ENCODE peak calls at places on chromosomes 4 and X, in nine cellular contexts. J is uterus; Z is breast epithelium; A is tibial artery; L is body of pancreas; Y is GM23248; H is CD8-positive, alpha-beta T cell; N is psoas muscle; B is aorta. E is an unnamed sample. For H3K4me1 and H3K9me3, the result is how much of the 10 kb centered on the place peaks cover.

GRCh38 chrX:18348047-18348446 is 6.4 kb downstream of the SCML2 start:
- DNase-seq in J (no peak), Z (no peak), A (no peak), L (no peak), Y (no peak), H (no peak), N (no peak), B (no peak), E (no peak)

GRCh38 chrX:153537526-153538295 is 20.3 kb downstream of the ATP2B3 start:
- DNase-seq in J (no peak), Z (no peak), A (no peak), L (peak), Y (no peak), H (no peak), N (no peak), B (no peak), E (no peak)

GRCh38 chr4:186596850-186597390 is 41.6 kb upstream of the MTNR1A start:
- DNase-seq in J (no peak), Z (no peak), A (no peak), L (no peak), Y (no peak), H (no peak), N (no peak), B (no peak), E (no peak)

GRCh38 chr4:99763635-99764101 is 53.0 kb upstream of the DAPP1 start:
- DNase-seq in J (peak), Z (no peak), A (no peak), L (peak), Y (peak), H (no peak), N (no peak), B (no peak), E (no peak)

GRCh38 chr4:2432991-2433530 is 14.3 kb downstream of the CFAP99 start:
- DNase-seq in J (no peak), Z (no peak), A (peak), L (no peak), Y (peak), H (no peak), N (peak), B (peak), E (no peak)

GRCh38 chr4:36332023-36332781 is 50.8 kb downstream of the DTHD1 start:
- DNase-seq in J (no peak), Z (no peak), A (no peak), L (no peak), Y (no peak), H (no peak), N (no peak), B (no peak), E (no peak)

GRCh38 chrX:42087960-42088359 is 164.6 kb upstream of the CASK start:
- DNase-seq in J (no peak), Z (no peak), A (no peak), L (no peak), Y (no peak), H (no peak), N (no peak), B (no peak), E (peak)

GRCh38 chr4:2962614-2963184 is 507 bp downstream of the NOP14 start:
- DNase-seq in J (no peak), Z (no peak), A (no peak), L (no peak), Y (peak), H (no peak), N (no peak), B (peak), E (no peak)

DNA sequence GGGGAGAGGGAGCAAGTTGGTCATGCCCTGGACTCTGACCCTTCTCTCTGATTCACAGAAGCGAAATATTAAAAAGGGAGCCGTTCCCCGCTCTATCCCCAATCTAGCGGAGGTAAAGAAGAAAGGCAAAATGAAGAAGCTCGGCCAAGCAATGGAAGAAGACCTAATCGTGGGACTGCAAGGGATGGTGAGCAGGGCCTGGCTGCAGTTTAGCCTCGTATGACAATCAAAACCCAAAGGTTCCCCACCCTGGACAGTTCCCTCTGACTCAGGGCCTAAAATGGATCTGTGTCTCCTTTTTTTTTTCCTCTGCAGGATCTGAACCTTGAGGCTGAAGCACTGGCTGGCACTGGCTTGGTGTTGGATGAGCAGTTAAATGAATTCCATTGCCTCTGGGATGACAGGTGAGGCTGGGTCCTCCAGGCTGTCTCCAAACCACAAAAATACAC is 970 bp downstream of the HDAC6 start:
- DNase-seq in J (no peak), Z (no peak), A (no peak), L (no peak), Y (peak), H (no peak), N (no peak), B (peak), E (no peak)
- H3K4me1 ChIP-seq in J (under half), Z (under half), A (under half), L (under half), Y (under half), H (under half), N (under half), B (under half), E (under half)

DNA sequence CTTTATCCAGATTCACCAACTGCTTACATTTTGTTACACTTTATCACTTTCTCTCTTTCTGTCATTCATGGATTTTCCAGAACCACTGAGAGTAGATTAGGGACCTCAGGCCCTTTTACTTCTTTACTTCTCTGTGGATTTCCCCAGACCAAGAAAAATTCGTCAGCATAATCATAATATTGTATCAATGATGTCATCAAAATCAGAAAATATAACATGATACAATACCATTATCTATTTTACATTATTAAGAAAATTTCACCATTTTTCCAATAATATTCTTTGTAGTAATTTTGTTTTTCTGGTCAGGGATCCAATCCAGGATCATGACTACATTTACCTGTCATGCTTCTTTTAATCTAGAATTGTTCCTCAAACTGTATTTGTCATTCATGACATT is 494.2 kb downstream of the IQCM start:
- DNase-seq in J (no peak), Z (no peak), A (no peak), L (no peak), Y (no peak), H (no peak), N (no peak), B (no peak), E (no peak)
- H3K9me3 ChIP-seq in J (under half), Z (under half), A (under half), L (under half), Y (under half), H (under half), N (under half), B (under half), E (under half)

DNA sequence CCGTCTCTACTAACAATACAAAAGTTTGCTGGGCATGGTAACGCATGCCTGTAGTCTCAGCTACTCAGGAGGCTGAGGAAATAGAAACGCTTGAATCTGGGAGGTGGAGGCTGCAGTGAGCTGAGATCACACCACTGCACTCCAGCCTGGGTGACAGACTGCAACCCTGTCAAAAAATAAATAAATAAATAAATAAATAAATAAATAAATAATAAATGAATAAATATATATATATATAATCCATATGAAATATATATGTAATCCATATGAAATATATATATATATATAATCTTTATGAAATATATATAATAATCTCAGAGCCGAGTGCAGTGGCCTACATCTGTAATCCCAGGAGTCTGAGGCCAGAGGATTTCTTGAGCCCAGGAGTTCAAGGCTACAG is 17.8 kb upstream of the RBPJ start:
- DNase-seq in J (no peak), Z (no peak), A (no peak), L (no peak), Y (no peak), H (no peak), N (no peak), B (no peak), E (no peak)
- H3K27ac ChIP-seq in J (no peak), Z (no peak), A (no peak), L (no peak), Y (no peak), H (no peak), N (no peak), B (no peak), E (no peak)

DNA sequence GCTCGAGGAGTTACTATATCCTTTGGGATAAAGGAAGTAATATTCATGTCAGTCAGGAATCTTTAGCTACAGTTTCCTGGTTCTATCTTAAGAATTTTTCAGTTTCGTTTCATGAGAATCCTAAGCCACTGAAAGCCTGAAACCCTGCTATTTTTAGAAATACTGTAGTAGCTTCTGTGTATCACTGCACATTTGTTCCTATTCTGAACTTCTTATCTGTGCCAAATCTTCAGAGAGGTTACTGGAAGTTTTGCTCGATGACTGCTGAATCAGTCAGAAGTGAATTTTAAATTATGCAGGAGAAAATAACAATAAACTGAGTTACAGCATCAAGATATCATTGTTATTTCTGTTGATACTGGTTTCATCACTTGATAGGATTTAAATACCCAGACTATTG is 249.3 kb downstream of the TENM3 start:
- DNase-seq in J (no peak), Z (no peak), A (no peak), L (no peak), Y (peak), H (no peak), N (no peak), B (no peak), E (no peak)
- H3K4me1 ChIP-seq in J (under half), Z (under half), A (under half), L (under half), Y (under half), H (under half), N (under half), B (under half), E (under half)

DNA sequence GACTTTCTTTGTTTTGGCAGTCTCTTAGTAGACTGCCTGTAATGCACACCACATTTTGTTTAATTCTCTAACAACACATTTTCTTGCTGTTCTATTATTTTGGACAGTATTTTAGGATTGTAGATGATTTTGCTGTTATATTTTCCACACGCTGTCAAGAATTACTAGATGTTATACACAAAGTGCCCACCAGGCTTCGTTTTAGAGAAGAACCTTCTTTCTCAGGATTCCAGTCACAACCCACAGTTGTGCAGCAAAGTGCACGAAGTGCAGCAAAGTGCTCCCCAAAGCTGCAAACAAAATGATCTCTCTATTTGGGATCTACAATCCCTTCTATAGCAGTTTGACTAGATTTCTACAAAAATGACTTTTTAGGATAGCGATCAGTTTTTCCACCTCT is 2.4 kb downstream of the ZNF141 start:
- DNase-seq in J (no peak), Z (no peak), A (no peak), L (no peak), Y (peak), H (no peak), N (no peak), B (no peak), E (no peak)
- H3K9me3 ChIP-seq in J (under half), Z (under half), A (under half), L (under half), Y (under half), H (under half), N (under half), B (under half), E (half or more)

GRCh38 chr4:159144112-159144694 is 41.3 kb downstream of the RAPGEF2 start:
- DNase-seq in J (no peak), Z (no peak), A (no peak), L (no peak), Y (no peak), H (no peak), N (no peak), B (no peak), E (no peak)
- H3K27ac ChIP-seq in J (no peak), Z (no peak), A (no peak), L (no peak), Y (no peak), H (no peak), N (no peak), B (no peak), E (no peak)

E was measured in CD4-positive, CD25-positive, alpha-beta regulatory T cell.